ENCODE peak calls at places on chromosomes 7 and 10, in nine cellular contexts. One of them, this sample, is unnamed.

GRCh38 chr7:158448701-158449100 is 138.9 kb downstream of the PTPRN2 start:
- DNase-seq in stimulated activated CD8-positive, alpha-beta memory T cell treated with anti-CD3 and anti-CD28 coated beads, Interleukin-15, amount 100 ng/mL, for 24 hours: no peak
- DNase-seq in IMR-90: no peak
- DNase-seq in spleen: no peak
- DNase-seq in stimulated activated CD4-positive, alpha-beta T cell treated with anti-CD3 and anti-CD28 coated beads, Interleukin-2, amount 100 ng/mL, for 24 hours: no peak
- DNase-seq in CD8-positive, alpha-beta memory T cell: no peak
- DNase-seq in T-helper 17 cell: no peak
- DNase-seq in M059J: no peak
- DNase-seq in activated naive CD8-positive, alpha-beta T cell treated with anti-CD3 and anti-CD28 coated beads, Interleukin-2, amount 10 ng/mL, durations not matched to agents 7 days and 5 days: no peak
- DNase-seq in this sample: no peak

GRCh38 chr10:76880931-76881330 is 756.7 kb downstream of the KCNMA1 start:
- DNase-seq in stimulated activated CD8-positive, alpha-beta memory T cell treated with anti-CD3 and anti-CD28 coated beads, Interleukin-15, amount 100 ng/mL, for 24 hours: no peak
- DNase-seq in IMR-90: no peak
- DNase-seq in spleen: no peak
- DNase-seq in stimulated activated CD4-positive, alpha-beta T cell treated with anti-CD3 and anti-CD28 coated beads, Interleukin-2, amount 100 ng/mL, for 24 hours: no peak
- DNase-seq in CD8-positive, alpha-beta memory T cell: no peak
- DNase-seq in T-helper 17 cell: no peak
- DNase-seq in M059J: no peak
- DNase-seq in activated naive CD8-positive, alpha-beta T cell treated with anti-CD3 and anti-CD28 coated beads, Interleukin-2, amount 10 ng/mL, durations not matched to agents 7 days and 5 days: no peak
- DNase-seq in this sample: no peak

GRCh38 chr10:133257489-133258065 is 19.1 kb downstream of the ADAM8 start:
- DNase-seq in stimulated activated CD8-positive, alpha-beta memory T cell treated with anti-CD3 and anti-CD28 coated beads, Interleukin-15, amount 100 ng/mL, for 24 hours: no peak
- DNase-seq in IMR-90: no peak
- DNase-seq in spleen: peak
- DNase-seq in stimulated activated CD4-positive, alpha-beta T cell treated with anti-CD3 and anti-CD28 coated beads, Interleukin-2, amount 100 ng/mL, for 24 hours: peak
- DNase-seq in CD8-positive, alpha-beta memory T cell: no peak
- DNase-seq in T-helper 17 cell: no peak
- DNase-seq in M059J: no peak
- DNase-seq in activated naive CD8-positive, alpha-beta T cell treated with anti-CD3 and anti-CD28 coated beads, Interleukin-2, amount 10 ng/mL, durations not matched to agents 7 days and 5 days: peak
- DNase-seq in this sample: peak

GRCh38 chr7:47901542-47901941 is 46.7 kb downstream of the PKD1L1 start:
- DNase-seq in stimulated activated CD8-positive, alpha-beta memory T cell treated with anti-CD3 and anti-CD28 coated beads, Interleukin-15, amount 100 ng/mL, for 24 hours: no peak
- DNase-seq in IMR-90: peak
- DNase-seq in spleen: no peak
- DNase-seq in stimulated activated CD4-positive, alpha-beta T cell treated with anti-CD3 and anti-CD28 coated beads, Interleukin-2, amount 100 ng/mL, for 24 hours: no peak
- DNase-seq in CD8-positive, alpha-beta memory T cell: no peak
- DNase-seq in T-helper 17 cell: no peak
- DNase-seq in M059J: peak
- DNase-seq in activated naive CD8-positive, alpha-beta T cell treated with anti-CD3 and anti-CD28 coated beads, Interleukin-2, amount 10 ng/mL, durations not matched to agents 7 days and 5 days: no peak
- DNase-seq in this sample: no peak

GRCh38 chr7:35725280-35725680 is 30.3 kb upstream of the HERPUD2 start:
- DNase-seq in stimulated activated CD8-positive, alpha-beta memory T cell treated with anti-CD3 and anti-CD28 coated beads, Interleukin-15, amount 100 ng/mL, for 24 hours: no peak
- DNase-seq in IMR-90: no peak
- DNase-seq in spleen: peak
- DNase-seq in stimulated activated CD4-positive, alpha-beta T cell treated with anti-CD3 and anti-CD28 coated beads, Interleukin-2, amount 100 ng/mL, for 24 hours: peak
- DNase-seq in CD8-positive, alpha-beta memory T cell: peak
- DNase-seq in T-helper 17 cell: peak
- DNase-seq in M059J: no peak
- DNase-seq in activated naive CD8-positive, alpha-beta T cell treated with anti-CD3 and anti-CD28 coated beads, Interleukin-2, amount 10 ng/mL, durations not matched to agents 7 days and 5 days: peak
- DNase-seq in this sample: no peak

GRCh38 chr10:119478111-119479047 is 64.1 kb downstream of the RGS10 start:
- DNase-seq in stimulated activated CD8-positive, alpha-beta memory T cell treated with anti-CD3 and anti-CD28 coated beads, Interleukin-15, amount 100 ng/mL, for 24 hours: no peak
- DNase-seq in IMR-90: no peak
- DNase-seq in spleen: peak
- DNase-seq in stimulated activated CD4-positive, alpha-beta T cell treated with anti-CD3 and anti-CD28 coated beads, Interleukin-2, amount 100 ng/mL, for 24 hours: no peak
- DNase-seq in CD8-positive, alpha-beta memory T cell: peak
- DNase-seq in T-helper 17 cell: no peak
- DNase-seq in M059J: no peak
- DNase-seq in activated naive CD8-positive, alpha-beta T cell treated with anti-CD3 and anti-CD28 coated beads, Interleukin-2, amount 10 ng/mL, durations not matched to agents 7 days and 5 days: no peak
- DNase-seq in this sample: no peak

GRCh38 chr10:98323221-98324164 is 55.5 kb upstream of the LOXL4 start:
- DNase-seq in stimulated activated CD8-positive, alpha-beta memory T cell treated with anti-CD3 and anti-CD28 coated beads, Interleukin-15, amount 100 ng/mL, for 24 hours: no peak
- DNase-seq in IMR-90: peak
- DNase-seq in spleen: no peak
- DNase-seq in stimulated activated CD4-positive, alpha-beta T cell treated with anti-CD3 and anti-CD28 coated beads, Interleukin-2, amount 100 ng/mL, for 24 hours: peak
- DNase-seq in CD8-positive, alpha-beta memory T cell: no peak
- DNase-seq in T-helper 17 cell: no peak
- DNase-seq in M059J: peak
- DNase-seq in activated naive CD8-positive, alpha-beta T cell treated with anti-CD3 and anti-CD28 coated beads, Interleukin-2, amount 10 ng/mL, durations not matched to agents 7 days and 5 days: no peak
- DNase-seq in this sample: no peak

GRCh38 chr7:149790146-149790548 is 16.8 kb upstream of the ZNF467 start:
- DNase-seq in stimulated activated CD8-positive, alpha-beta memory T cell treated with anti-CD3 and anti-CD28 coated beads, Interleukin-15, amount 100 ng/mL, for 24 hours: no peak
- DNase-seq in IMR-90: no peak
- DNase-seq in spleen: peak
- DNase-seq in stimulated activated CD4-positive, alpha-beta T cell treated with anti-CD3 and anti-CD28 coated beads, Interleukin-2, amount 100 ng/mL, for 24 hours: peak
- DNase-seq in CD8-positive, alpha-beta memory T cell: no peak
- DNase-seq in T-helper 17 cell: peak
- DNase-seq in M059J: no peak
- DNase-seq in activated naive CD8-positive, alpha-beta T cell treated with anti-CD3 and anti-CD28 coated beads, Interleukin-2, amount 10 ng/mL, durations not matched to agents 7 days and 5 days: peak
- DNase-seq in this sample: peak

GRCh38 chr7:42238709-42239395 is 1.8 kb upstream of the GLI3 start:
- DNase-seq in stimulated activated CD8-positive, alpha-beta memory T cell treated with anti-CD3 and anti-CD28 coated beads, Interleukin-15, amount 100 ng/mL, for 24 hours: no peak
- DNase-seq in IMR-90: peak
- DNase-seq in spleen: no peak
- DNase-seq in stimulated activated CD4-positive, alpha-beta T cell treated with anti-CD3 and anti-CD28 coated beads, Interleukin-2, amount 100 ng/mL, for 24 hours: no peak
- DNase-seq in CD8-positive, alpha-beta memory T cell: no peak
- DNase-seq in T-helper 17 cell: no peak
- DNase-seq in M059J: peak
- DNase-seq in activated naive CD8-positive, alpha-beta T cell treated with anti-CD3 and anti-CD28 coated beads, Interleukin-2, amount 10 ng/mL, durations not matched to agents 7 days and 5 days: no peak
- DNase-seq in this sample: no peak

GRCh38 chr10:113736576-113736975 is 14.9 kb upstream of the PLEKHS1 start:
- DNase-seq in stimulated activated CD8-positive, alpha-beta memory T cell treated with anti-CD3 and anti-CD28 coated beads, Interleukin-15, amount 100 ng/mL, for 24 hours: no peak
- DNase-seq in IMR-90: no peak
- DNase-seq in spleen: no peak
- DNase-seq in stimulated activated CD4-positive, alpha-beta T cell treated with anti-CD3 and anti-CD28 coated beads, Interleukin-2, amount 100 ng/mL, for 24 hours: no peak
- DNase-seq in CD8-positive, alpha-beta memory T cell: no peak
- DNase-seq in T-helper 17 cell: no peak
- DNase-seq in M059J: peak
- DNase-seq in activated naive CD8-positive, alpha-beta T cell treated with anti-CD3 and anti-CD28 coated beads, Interleukin-2, amount 10 ng/mL, durations not matched to agents 7 days and 5 days: no peak
- DNase-seq in this sample: no peak

GRCh38 chr7:46752881-46753366 is 829.0 kb downstream of the TNS3 start:
- DNase-seq in stimulated activated CD8-positive, alpha-beta memory T cell treated with anti-CD3 and anti-CD28 coated beads, Interleukin-15, amount 100 ng/mL, for 24 hours: no peak
- DNase-seq in IMR-90: peak
- DNase-seq in spleen: no peak
- DNase-seq in stimulated activated CD4-positive, alpha-beta T cell treated with anti-CD3 and anti-CD28 coated beads, Interleukin-2, amount 100 ng/mL, for 24 hours: no peak
- DNase-seq in CD8-positive, alpha-beta memory T cell: no peak
- DNase-seq in T-helper 17 cell: no peak
- DNase-seq in M059J: peak
- DNase-seq in activated naive CD8-positive, alpha-beta T cell treated with anti-CD3 and anti-CD28 coated beads, Interleukin-2, amount 10 ng/mL, durations not matched to agents 7 days and 5 days: no peak
- DNase-seq in this sample: no peak

GRCh38 chr10:80498833-80499671 is 38.6 kb upstream of the SH2D4B start:
- DNase-seq in stimulated activated CD8-positive, alpha-beta memory T cell treated with anti-CD3 and anti-CD28 coated beads, Interleukin-15, amount 100 ng/mL, for 24 hours: no peak
- DNase-seq in IMR-90: peak
- DNase-seq in spleen: peak
- DNase-seq in stimulated activated CD4-positive, alpha-beta T cell treated with anti-CD3 and anti-CD28 coated beads, Interleukin-2, amount 100 ng/mL, for 24 hours: peak
- DNase-seq in CD8-positive, alpha-beta memory T cell: peak
- DNase-seq in T-helper 17 cell: no peak
- DNase-seq in M059J: peak
- DNase-seq in activated naive CD8-positive, alpha-beta T cell treated with anti-CD3 and anti-CD28 coated beads, Interleukin-2, amount 10 ng/mL, durations not matched to agents 7 days and 5 days: peak
- DNase-seq in this sample: no peak

GRCh38 chr10:115850666-115851065 is 422.3 kb downstream of the GFRA1 start:
- DNase-seq in stimulated activated CD8-positive, alpha-beta memory T cell treated with anti-CD3 and anti-CD28 coated beads, Interleukin-15, amount 100 ng/mL, for 24 hours: no peak
- DNase-seq in IMR-90: no peak
- DNase-seq in spleen: no peak
- DNase-seq in stimulated activated CD4-positive, alpha-beta T cell treated with anti-CD3 and anti-CD28 coated beads, Interleukin-2, amount 100 ng/mL, for 24 hours: no peak
- DNase-seq in CD8-positive, alpha-beta memory T cell: no peak
- DNase-seq in T-helper 17 cell: no peak
- DNase-seq in M059J: no peak
- DNase-seq in activated naive CD8-positive, alpha-beta T cell treated with anti-CD3 and anti-CD28 coated beads, Interleukin-2, amount 10 ng/mL, durations not matched to agents 7 days and 5 days: no peak
- DNase-seq in this sample: no peak

GRCh38 chr10:101695404-101695732 is 398 bp upstream of the FBXW4 start:
- DNase-seq in stimulated activated CD8-positive, alpha-beta memory T cell treated with anti-CD3 and anti-CD28 coated beads, Interleukin-15, amount 100 ng/mL, for 24 hours: no peak
- DNase-seq in IMR-90: no peak
- DNase-seq in spleen: no peak
- DNase-seq in stimulated activated CD4-positive, alpha-beta T cell treated with anti-CD3 and anti-CD28 coated beads, Interleukin-2, amount 100 ng/mL, for 24 hours: no peak
- DNase-seq in CD8-positive, alpha-beta memory T cell: no peak
- DNase-seq in T-helper 17 cell: no peak
- DNase-seq in M059J: no peak
- DNase-seq in activated naive CD8-positive, alpha-beta T cell treated with anti-CD3 and anti-CD28 coated beads, Interleukin-2, amount 10 ng/mL, durations not matched to agents 7 days and 5 days: no peak
- DNase-seq in this sample: no peak